ENCODE peak calls at places on chromosome 19, in seven cellular contexts. P is NCI-H345, J is aorta, H is epithelial cell of esophagus, U is NCI-H2081, F is T follicular helper cell, B is GM03348. W is an unnamed sample.

GRCh38 chr19:51107406-51108065 is 673 bp downstream of the CTU1 start:
- DNase-seq in B (peak), P (no peak), F (no peak), H (peak), U (no peak), J (no peak), W (peak)

GRCh38 chr19:42420055-42420544 is 7.1 kb downstream of the LIPE start:
- DNase-seq in F (peak), H (peak), J (no peak), B (peak), P (no peak), U (no peak), W (peak)

GRCh38 chr19:56111601-56112312 is 9.3 kb downstream of the ZNF787 start:
- DNase-seq in H (no peak), B (no peak), F (no peak), P (no peak), J (no peak), U (peak), W (peak)

GRCh38 chr19:9146882-9147281 is 6.7 kb downstream of the ZNF317 start:
- DNase-seq in B (no peak), U (no peak), F (no peak), J (no peak), H (no peak), P (no peak), W (no peak)

GRCh38 chr19:3760871-3761361 is 576 bp downstream of the APBA3 start:
- DNase-seq in U (no peak), P (no peak), J (no peak), F (no peak), B (peak), H (peak), W (peak)

GRCh38 chr19:49427855-49428546 is 2.8 kb downstream of the GFY start:
- DNase-seq in B (peak), J (no peak), F (no peak), H (no peak), U (no peak), P (peak), W (no peak)

GRCh38 chr19:11420894-11421606 is 1.9 kb upstream of the RGL3 start:
- DNase-seq in F (no peak), B (no peak), U (no peak), H (no peak), P (peak), J (no peak), W (no peak)

GRCh38 chr19:53195265-53195879 is 2.2 kb upstream of the ZNF665 start:
- DNase-seq in B (peak), H (peak), J (peak), F (peak), U (peak), P (peak), W (peak)

GRCh38 chr19:6113616-6114188 is 3.4 kb upstream of the RFX2 start:
- DNase-seq in U (no peak), B (no peak), P (no peak), J (no peak), F (no peak), H (no peak), W (no peak)

GRCh38 chr19:50501186-50501567 is 9.8 kb downstream of the JOSD2 start:
- DNase-seq in B (no peak), P (no peak), J (peak), F (no peak), H (no peak), U (no peak), W (no peak)

GRCh38 chr19:4173479-4174211 is 8.7 kb downstream of the SIRT6 start:
- DNase-seq in H (no peak), J (no peak), U (no peak), P (no peak), F (no peak), B (no peak), W (no peak)

GRCh38 chr19:39413269-39413902 is 917 bp downstream of the PLEKHG2 start:
- DNase-seq in H (no peak), P (peak), U (peak), J (peak), F (no peak), B (peak), W (peak)

GRCh38 chr19:39053276-39054090 is 21.1 kb upstream of the FBXO27 start:
- DNase-seq in B (no peak), H (no peak), U (no peak), P (no peak), J (no peak), F (no peak), W (no peak)

GRCh38 chr19:15296353-15296752 is 36.0 kb downstream of the BRD4 start:
- DNase-seq in B (no peak), H (no peak), P (no peak), U (no peak), J (no peak), F (no peak), W (no peak)

GRCh38 chr19:5803752-5804515 is 933 bp upstream of the NRTN start:
- DNase-seq in P (peak), J (peak), B (peak), H (peak), U (peak), F (peak), W (peak)

GRCh38 chr19:49870309-49870901 is 3.0 kb upstream of the PNKP start:
- DNase-seq in P (no peak), U (no peak), B (no peak), F (no peak), H (no peak), J (no peak), W (no peak)

GRCh38 chr19:40799558-40800338 is 757 bp downstream of the EGLN2 start:
- DNase-seq in F (no peak), P (peak), H (no peak), J (peak), U (no peak), B (peak), W (peak)

GRCh38 chr19:35966771-35967170 is 28.2 kb upstream of the SDHAF1 start:
- DNase-seq in F (no peak), P (no peak), J (no peak), U (no peak), H (no peak), B (no peak), W (no peak)

GRCh38 chr19:2259331-2259730 is 3.1 kb upstream of the JSRP1 start:
- DNase-seq in B (no peak), P (no peak), U (no peak), J (no peak), H (peak), F (no peak), W (no peak)

W was measured in lung microvascular endothelial cell.